ENCODE peak calls at places on chromosomes 5 and 9, in five cellular contexts. N, T, P, D and E are unnamed samples.
A peak's percentile ranks its signal among the peaks of the same experiment; 100 is the strongest.

GRCh38 chr5:75337366-75338021 is 474 bp downstream of the HMGCR start:
- DNase-seq in N (peak; percentile 39), T (peak; percentile 34), P (no peak), D (no peak), E (no peak)

GRCh38 chr5:56900858-56901578 is 8.4 kb upstream of the SETD9 start:
- DNase-seq in N (no peak), T (no peak), P (peak; percentile 56), D (no peak), E (no peak)

GRCh38 chr9:122370303-122370702 is 521 bp upstream of the PTGS1 start:
- DNase-seq in N (no peak), T (no peak), P (no peak), D (no peak), E (peak; percentile 73)

GRCh38 chr5:96781031-96781733 is 26.6 kb downstream of the ERAP1 start:
- DNase-seq in N (no peak), T (no peak), P (no peak), D (no peak), E (no peak)

GRCh38 chr5:117761190-117761589 is 1186.6 kb upstream of the SEMA6A start:
- DNase-seq in N (no peak), T (no peak), P (no peak), D (no peak), E (no peak)

GRCh38 chr5:132075719-132076077 is 2.1 kb downstream of the CSF2 start:
- DNase-seq in N (no peak), T (no peak), P (no peak), D (peak; percentile 17), E (no peak)

GRCh38 chr5:59412428-59412827 is 481.1 kb downstream of the PDE4D start:
- DNase-seq in N (no peak), T (no peak), P (no peak), D (no peak), E (no peak)

GRCh38 chr5:79851694-79852006 is 139.4 kb downstream of the MTX3 start:
- DNase-seq in N (no peak), T (no peak), P (no peak), D (peak; percentile 13), E (no peak)

GRCh38 chr5:146329697-146330096 is 8.9 kb upstream of the POU4F3 start:
- DNase-seq in N (no peak), T (no peak), P (no peak), D (no peak), E (no peak)

GRCh38 chr5:110544603-110545002 is 181.9 kb downstream of the TMEM232 start:
- DNase-seq in N (no peak), T (no peak), P (no peak), D (no peak), E (no peak)

GRCh38 chr9:92710368-92710767 is 40.4 kb upstream of the IPPK start:
- DNase-seq in N (no peak), T (no peak), P (no peak), D (no peak), E (no peak)

GRCh38 chr9:93666279-93666784 is 89.9 kb downstream of the PHF2 start:
- DNase-seq in N (no peak), T (peak; percentile 11), P (no peak), D (no peak), E (peak; percentile 10)

GRCh38 chr5:1466631-1467265 is 21.5 kb upstream of the SLC6A3 start:
- DNase-seq in N (no peak), T (no peak), P (no peak), D (no peak), E (no peak)

GRCh38 chr5:130337179-130337888 is 433.1 kb downstream of the CHSY3 start:
- DNase-seq in N (no peak), T (no peak), P (no peak), D (no peak), E (no peak)

GRCh38 chr9:95876595-95876994 is 1.1 kb downstream of the ERCC6L2 start:
- DNase-seq in N (no peak), T (no peak), P (peak; percentile 12), D (no peak), E (no peak)

GRCh38 chr5:178240341-178240741 is 7.7 kb upstream of the PHYKPL start:
- DNase-seq in N (no peak), T (no peak), P (no peak), D (no peak), E (peak; percentile 38)

GRCh38 chr9:99051353-99051752 is 53.6 kb upstream of the TGFBR1 start:
- DNase-seq in N (no peak), T (no peak), P (no peak), D (no peak), E (no peak)

GRCh38 chr5:108670591-108671335 is 76.9 kb upstream of the FER start:
- DNase-seq in N (no peak), T (peak; percentile 44), P (no peak), D (peak; percentile 29), E (no peak)

GRCh38 chr9:93126825-93127368 is 7.2 kb downstream of the NINJ1 start:
- DNase-seq in N (no peak), T (peak; percentile 59), P (peak; percentile 88), D (peak; percentile 75), E (peak; percentile 59)

GRCh38 chr9:126609711-126610388 is 3.9 kb upstream of the LMX1B start:
- DNase-seq in N (no peak), T (no peak), P (no peak), D (no peak), E (no peak)

GRCh38 chr9:133877967-133878366 is 114.2 kb downstream of the VAV2 start:
- DNase-seq in N (no peak), T (no peak), P (no peak), D (no peak), E (no peak)

GRCh38 chr9:133876144-133876543 is 116.0 kb downstream of the VAV2 start:
- DNase-seq in N (no peak), T (no peak), P (no peak), D (no peak), E (no peak)

GRCh38 chr9:133877327-133877726 is 114.8 kb downstream of the VAV2 start:
- DNase-seq in N (no peak), T (no peak), P (no peak), D (no peak), E (no peak)

GRCh38 chr9:133878402-133878801 is 113.7 kb downstream of the VAV2 start:
- DNase-seq in N (no peak), T (no peak), P (no peak), D (no peak), E (no peak)

GRCh38 chr9:133876836-133877235 is 115.3 kb downstream of the VAV2 start:
- DNase-seq in N (no peak), T (no peak), P (no peak), D (no peak), E (no peak)
- H3K4me1 ChIP-seq in N (peaks cover 4% of the 10 kb centered on the region), T (no peaks in the 10 kb centered on the region), P (peaks cover 49% of the 10 kb centered on the region), D (peaks cover 6% of the 10 kb centered on the region), E (peaks cover 16% of the 10 kb centered on the region)

DNA sequence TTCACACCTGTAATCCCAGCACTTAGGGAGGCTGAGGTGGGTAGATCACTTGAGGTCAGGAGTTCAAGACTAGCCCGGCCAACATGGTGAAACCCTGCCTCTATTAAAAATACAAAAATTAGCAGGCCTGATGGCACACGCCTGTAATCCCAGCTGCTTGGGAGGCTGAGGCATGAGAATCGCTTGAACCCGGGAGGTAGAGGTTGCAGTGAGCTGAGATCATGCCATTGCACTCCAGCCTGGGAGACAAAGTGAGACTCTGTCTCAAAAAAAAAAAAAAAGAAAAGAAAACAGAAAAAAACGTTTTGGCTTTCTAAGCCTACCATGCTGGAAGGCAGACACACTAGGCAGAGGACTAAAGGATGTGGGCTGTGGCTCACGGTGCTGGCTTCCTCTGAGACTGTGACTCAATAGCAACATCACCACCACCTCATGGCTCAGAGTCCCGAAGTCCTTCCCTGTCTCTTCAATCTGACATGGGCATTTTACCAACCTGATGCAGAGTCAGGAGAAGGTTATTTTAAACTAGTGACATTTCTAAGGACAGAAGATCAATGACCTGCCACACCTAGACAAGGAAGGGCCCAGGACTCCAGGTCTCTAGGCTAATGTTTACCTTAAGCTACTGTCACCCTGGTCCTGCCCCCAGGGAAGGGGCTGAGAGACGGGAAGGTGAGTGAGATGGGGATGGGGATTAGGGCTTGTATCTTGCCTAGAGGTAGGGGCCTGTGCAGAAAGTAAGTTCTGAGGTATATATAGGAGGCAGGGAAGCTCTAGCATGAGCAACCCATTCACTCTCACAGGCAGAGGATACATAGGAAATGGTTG is 3.7 kb downstream of the ECSCR start:
- DNase-seq in N (peak; percentile 54), T (no peak), P (no peak), D (peak; percentile 18), E (no peak)
- H3K4me1 ChIP-seq in N (peaks cover 13% of the 10 kb centered on the region), T (peaks cover 35% of the 10 kb centered on the region), P (peaks cover 41% of the 10 kb centered on the region), D (no peaks in the 10 kb centered on the region), E (peaks cover 34% of the 10 kb centered on the region)

GRCh38 chr5:68259696-68260095 is 44.1 kb downstream of the PIK3R1 start:
- DNase-seq in N (no peak), T (no peak), P (no peak), D (no peak), E (no peak)

GRCh38 chr5:68261174-68262021 is 45.8 kb downstream of the PIK3R1 start:
- DNase-seq in N (no peak), T (no peak), P (no peak), D (no peak), E (no peak)

GRCh38 chr5:68257207-68257606 is 41.7 kb downstream of the PIK3R1 start:
- DNase-seq in N (no peak), T (no peak), P (no peak), D (no peak), E (no peak)

GRCh38 chr5:68260455-68260854 is 44.9 kb downstream of the PIK3R1 start:
- DNase-seq in N (no peak), T (no peak), P (no peak), D (no peak), E (no peak)

DNA sequence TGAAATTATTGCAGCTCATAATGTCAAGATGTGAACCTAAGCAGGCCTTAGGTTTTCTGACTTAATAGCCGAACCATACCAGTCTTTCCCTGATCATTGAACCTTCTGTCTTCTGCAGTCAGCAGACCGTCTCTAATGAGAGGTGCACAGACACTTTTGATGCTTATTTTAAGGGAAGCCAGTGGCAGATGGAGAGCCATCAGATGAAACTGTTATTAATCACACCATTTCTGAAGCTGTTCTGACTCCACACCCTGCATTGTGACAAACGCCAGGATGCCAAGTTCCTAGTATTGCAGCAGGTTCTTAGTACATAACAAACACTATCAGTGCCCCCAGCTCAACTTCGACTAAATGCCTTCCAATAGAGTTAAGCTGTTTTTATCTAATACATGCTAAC is 43.0 kb downstream of the PIK3R1 start:
- DNase-seq in N (no peak), T (no peak), P (no peak), D (no peak), E (no peak)
- H3K4me1 ChIP-seq in N (peaks cover 39% of the 10 kb centered on the region), T (peaks cover 93% of the 10 kb centered on the region), P (peaks cover 17% of the 10 kb centered on the region), D (peaks cover under 1% of the 10 kb centered on the region), E (peaks cover 87% of the 10 kb centered on the region)

GRCh38 chr9:89539374-89539773 is 41.5 kb upstream of the SEMA4D start:
- DNase-seq in N (no peak), T (no peak), P (no peak), D (no peak), E (no peak)

GRCh38 chr9:89537166-89537565 is 39.3 kb upstream of the SEMA4D start:
- DNase-seq in N (no peak), T (no peak), P (no peak), D (no peak), E (no peak)

GRCh38 chr9:89536618-89537017 is 38.7 kb upstream of the SEMA4D start:
- DNase-seq in N (no peak), T (no peak), P (no peak), D (no peak), E (no peak)

GRCh38 chr9:89536145-89536574 is 38.2 kb upstream of the SEMA4D start:
- DNase-seq in N (no peak), T (no peak), P (no peak), D (no peak), E (no peak)

GRCh38 chr9:89538874-89539273 is 41.0 kb upstream of the SEMA4D start:
- DNase-seq in N (no peak), T (no peak), P (no peak), D (no peak), E (no peak)
- H3K4me1 ChIP-seq in N (peaks cover 7% of the 10 kb centered on the region), T (no peaks in the 10 kb centered on the region), P (peaks cover 15% of the 10 kb centered on the region), D (no peaks in the 10 kb centered on the region), E (peaks cover 12% of the 10 kb centered on the region)